ENCODE peak calls at places on chromosomes 1 and 21, in four cellular contexts. U, F, I and E are unnamed samples.

GRCh38 chr1:233006582-233006981 is 56.2 kb downstream of the NTPCR start:
- DNase-seq in U (no peak), F (no peak), I (no peak), E (no peak)

GRCh38 chr1:67687649-67688048 is 2.6 kb downstream of the GADD45A start:
- DNase-seq in U (no peak), I (peak; percentile 37), F (no peak), E (no peak)

GRCh38 chr1:236426215-236426614 is 32.1 kb downstream of the EDARADD start:
- DNase-seq in I (no peak), U (no peak), F (no peak), E (no peak)

GRCh38 chr1:242811092-242811840 is 286.8 kb upstream of the PLD5 start:
- DNase-seq in I (no peak), F (no peak), U (no peak), E (no peak)

GRCh38 chr1:220681220-220681847 is 8.8 kb upstream of the C1orf115 start:
- DNase-seq in I (no peak), U (no peak), F (no peak), E (no peak)

GRCh38 chr1:216005916-216006315 is 417.3 kb downstream of the USH2A start:
- DNase-seq in F (no peak), I (no peak), U (no peak), E (no peak)

GRCh38 chr1:228166170-228166936 is 749 bp downstream of the IBA57 start:
- DNase-seq in F (peak; percentile 71), U (peak; percentile 65), I (peak; percentile 83), E (peak; percentile 48)

GRCh38 chr1:53348491-53349368 is 20.9 kb upstream of the LRP8 start:
- DNase-seq in I (no peak), F (no peak), U (no peak), E (no peak)

GRCh38 chr1:186620526-186620925 is 59.7 kb downstream of the PTGS2 start:
- DNase-seq in F (no peak), U (no peak), I (no peak), E (no peak)

GRCh38 chr1:74468982-74469603 is 43.3 kb downstream of the LRRC53 start:
- DNase-seq in U (peak; percentile 15), F (peak; percentile 18), I (peak; percentile 48), E (peak; percentile 18)

GRCh38 chr1:111570781-111571181 is 48.8 kb upstream of the RAP1A start:
- DNase-seq in U (peak; percentile 48), F (peak; percentile 19), I (no peak), E (no peak)

GRCh38 chr1:34162852-34163766 is 1.9 kb downstream of the CSMD2 start:
- DNase-seq in U (peak; percentile 60), F (peak; percentile 39), I (peak; percentile 32), E (no peak)

GRCh38 chr1:3294450-3294849 is 160.0 kb upstream of the ARHGEF16 start:
- DNase-seq in F (no peak), U (no peak), I (no peak), E (no peak)

GRCh38 chr1:7149080-7149838 is 364.0 kb downstream of the CAMTA1 start:
- DNase-seq in F (no peak), I (no peak), U (no peak), E (no peak)

GRCh38 chr1:5658340-5659316 is 333.6 kb downstream of the NPHP4 start:
- DNase-seq in F (peak; percentile 18), U (no peak), I (no peak), E (no peak)

GRCh38 chr1:110673805-110674336 is 869 bp downstream of the KCNA3 start:
- DNase-seq in F (no peak), U (no peak), I (no peak), E (no peak)

GRCh38 chr1:109750241-109750882 is 9.5 kb upstream of the GSTM3 start:
- DNase-seq in F (no peak), U (no peak), I (no peak), E (no peak)

GRCh38 chr1:239293350-239294111 is 92.8 kb upstream of the CHRM3 start:
- DNase-seq in U (no peak), F (no peak), I (no peak), E (no peak)

GRCh38 chr1:190597361-190597760 is 119.7 kb upstream of the BRINP3 start:
- DNase-seq in U (no peak), I (no peak), F (no peak), E (no peak)

GRCh38 chr21:35226302-35226701 is 177.2 kb upstream of the RUNX1 start:
- DNase-seq in U (no peak), F (no peak), I (peak; percentile 24), E (no peak)

GRCh38 chr1:48023488-48023887 is 26.3 kb upstream of the TRABD2B start:
- DNase-seq in U (no peak), I (no peak), F (no peak), E (no peak)

GRCh38 chr1:93769767-93770166 is 88.1 kb upstream of the BCAR3 start:
- DNase-seq in U (no peak), I (no peak), F (no peak), E (no peak)

GRCh38 chr1:216765346-216766300 is 42.4 kb upstream of the ESRRG start:
- DNase-seq in I (no peak), U (no peak), F (no peak), E (no peak)

GRCh38 chr1:44151332-44151731 is 9.9 kb upstream of the KLF18 start:
- DNase-seq in U (no peak), F (no peak), I (no peak), E (no peak)

GRCh38 chr1:158169105-158169504 is 11.6 kb upstream of the CD1D start:
- DNase-seq in U (no peak), I (no peak), F (no peak), E (no peak)

GRCh38 chr1:229756666-229757065 is 130.6 kb downstream of the URB2 start:
- DNase-seq in I (no peak), F (no peak), U (no peak), E (no peak)

GRCh38 chr1:921011-921837 is 2.5 kb upstream of the SAMD11 start:
- DNase-seq in U (peak; percentile 91), I (peak; percentile 60), F (peak; percentile 59), E (no peak)

GRCh38 chr1:42786097-42786496 is 1.3 kb downstream of the TMEM269 start:
- DNase-seq in I (no peak), F (no peak), U (no peak), E (no peak)

GRCh38 chr1:150976879-150977694 is 2.5 kb upstream of the CERS2 start:
- DNase-seq in U (peak; percentile 82), I (peak; percentile 68), F (peak; percentile 85), E (peak; percentile 93)

GRCh38 chr1:150973826-150974579 is 632 bp downstream of the CERS2 start:
- DNase-seq in U (no peak), I (no peak), F (no peak), E (no peak)

GRCh38 chr1:150976401-150976821 is 1.8 kb upstream of the CERS2 start:
- DNase-seq in I (no peak), F (no peak), U (no peak), E (no peak)

GRCh38 chr1:150973258-150973825 is 1.3 kb downstream of the CERS2 start:
- DNase-seq in I (no peak), U (no peak), F (no peak), E (no peak)

DNA sequence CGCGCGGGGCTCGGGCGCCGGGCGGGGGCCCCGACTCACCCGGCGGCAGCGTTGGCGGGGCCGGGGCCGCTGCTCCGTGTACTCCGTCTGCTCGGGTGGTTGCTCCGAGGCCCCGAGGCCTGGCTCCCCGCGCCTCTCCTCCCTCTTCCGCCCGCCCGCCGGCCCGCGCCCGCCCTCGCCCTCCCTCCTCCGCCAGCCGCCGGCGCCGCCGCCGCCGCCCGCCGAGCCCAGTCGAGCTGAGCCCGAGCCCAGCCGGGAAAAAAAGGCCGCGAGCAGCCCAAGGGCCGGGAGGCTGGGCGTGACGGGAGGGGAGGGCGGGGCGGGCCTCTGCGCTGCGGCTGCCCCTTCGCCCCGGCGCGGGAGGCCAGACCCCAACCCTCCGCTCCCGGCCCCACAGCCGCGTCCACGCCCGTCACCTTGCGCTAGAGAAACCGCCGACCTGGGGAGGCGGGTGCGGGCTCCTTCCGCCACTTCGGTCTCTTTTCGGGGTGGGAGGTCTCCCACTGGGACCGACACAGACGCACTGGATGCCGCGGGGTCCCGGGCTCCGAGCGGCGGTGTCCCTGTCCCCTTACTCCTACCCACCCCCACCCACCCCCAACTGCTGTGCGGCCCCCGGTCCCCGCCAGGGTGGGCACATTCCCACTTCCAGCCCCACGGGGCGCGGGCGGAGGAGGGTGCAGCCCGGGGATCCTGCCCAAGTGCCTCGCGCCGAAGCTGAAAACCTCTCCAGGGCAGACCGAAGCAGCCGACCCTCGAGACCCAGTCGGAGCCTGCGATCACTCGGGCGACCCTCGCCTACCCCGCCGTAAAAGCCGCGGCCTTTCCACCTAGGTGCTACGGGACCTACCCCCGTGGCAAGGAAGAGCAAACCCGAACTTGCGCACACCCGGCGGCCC is at the start of gene CERS2:
- DNase-seq in F (no peak), U (peak; percentile 84), I (peak; percentile 52), E (no peak)
- TF ChIP-seq POLR2AphosphoS5 in F (peak; percentile 67), U (no peak), I (peak; percentile 63), E (peak; percentile 22)

GRCh38 chr21:46388206-46388880 is 64.4 kb downstream of the PCNT start:
- DNase-seq in F (no peak), I (no peak), U (no peak), E (no peak)
- TF ChIP-seq TCF7L2 in F (no peak), I (no peak), U (no peak), E (no peak)

GRCh38 chr1:39158330-39159086 is 46.0 kb upstream of the MACF1 start:
- DNase-seq in U (peak; percentile 56), F (no peak), I (peak; percentile 99), E (peak; percentile 68)

GRCh38 chr1:39157304-39157703 is 47.2 kb upstream of the MACF1 start:
- DNase-seq in U (no peak), I (no peak), F (no peak), E (no peak)

GRCh38 chr1:39159224-39160036 is 45.1 kb upstream of the MACF1 start:
- DNase-seq in U (no peak), F (peak; percentile 28), I (peak; percentile 75), E (no peak)

GRCh38 chr1:39163469-39163868 is 41.0 kb upstream of the MACF1 start:
- DNase-seq in I (no peak), F (no peak), U (no peak), E (no peak)

GRCh38 chr1:39160703-39161102 is 43.8 kb upstream of the MACF1 start:
- DNase-seq in I (no peak), F (no peak), U (no peak), E (no peak)
- TF ChIP-seq POLR2AphosphoS5 in I (no peak), F (no peak), U (no peak), E (peak; percentile 40)

DNA sequence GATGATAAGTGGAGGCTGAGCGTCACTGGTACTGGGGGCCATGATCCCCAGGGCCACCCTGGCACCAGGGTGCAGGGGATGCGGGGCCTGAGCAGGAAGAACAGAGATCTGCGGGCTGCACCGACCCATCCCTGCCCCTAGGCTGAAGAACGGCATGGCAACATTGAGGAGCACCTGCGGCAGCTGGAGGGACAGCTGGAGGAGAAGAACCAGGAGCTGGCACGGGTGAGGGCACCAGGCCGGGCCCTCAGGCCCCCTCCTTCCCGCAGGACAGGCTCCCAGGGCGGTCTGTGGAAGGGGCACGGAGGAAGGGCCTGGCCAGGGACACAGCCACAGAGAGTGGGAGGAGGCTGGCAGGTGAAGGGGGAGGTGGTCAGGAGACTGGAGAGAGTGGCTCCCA is 21.8 kb downstream of the PPFIA4 start:
- DNase-seq in F (no peak), U (no peak), I (no peak), E (no peak)
- TF ChIP-seq TCF7L2 in F (no peak), U (no peak), I (no peak), E (no peak)